ENCODE peak calls at places on chromosomes 5 and 9, in four cellular contexts. One of them, this sample, is unnamed.

GRCh38 chr5:106202035-106202434 is 1468.7 kb downstream of the EFNA5 start:
- DNase-seq in Peyer's patch: no peak
- DNase-seq in astrocyte of the spinal cord: no peak
- DNase-seq in AG10803: no peak
- DNase-seq in this sample: no peak

GRCh38 chr9:124285903-124286291 is 28.1 kb downstream of the NEK6 start:
- DNase-seq in Peyer's patch: peak
- DNase-seq in astrocyte of the spinal cord: peak
- DNase-seq in AG10803: peak
- DNase-seq in this sample: peak

GRCh38 chr9:98191615-98192502 is 578 bp downstream of the CORO2A start:
- DNase-seq in Peyer's patch: peak
- DNase-seq in astrocyte of the spinal cord: no peak
- DNase-seq in AG10803: no peak
- DNase-seq in this sample: peak

GRCh38 chr5:75050415-75050814 is 1.9 kb downstream of the GCNT4 start:
- DNase-seq in Peyer's patch: no peak
- DNase-seq in astrocyte of the spinal cord: no peak
- DNase-seq in AG10803: peak
- DNase-seq in this sample: peak

GRCh38 chr9:128497824-128498610 is 6.5 kb upstream of the GLE1 start:
- DNase-seq in Peyer's patch: no peak
- DNase-seq in astrocyte of the spinal cord: no peak
- DNase-seq in AG10803: no peak
- DNase-seq in this sample: no peak

GRCh38 chr5:170631471-170632195 is 127.8 kb downstream of the KCNIP1 start:
- DNase-seq in Peyer's patch: no peak
- DNase-seq in astrocyte of the spinal cord: no peak
- DNase-seq in AG10803: peak
- DNase-seq in this sample: no peak

GRCh38 chr9:133653638-133654037 is 17.5 kb downstream of the DBH start:
- DNase-seq in Peyer's patch: no peak
- DNase-seq in astrocyte of the spinal cord: no peak
- DNase-seq in AG10803: no peak
- DNase-seq in this sample: no peak

GRCh38 chr5:77795268-77795667 is 19.1 kb upstream of the TBCA start:
- DNase-seq in Peyer's patch: no peak
- DNase-seq in astrocyte of the spinal cord: no peak
- DNase-seq in AG10803: no peak
- DNase-seq in this sample: no peak

GRCh38 chr5:174454464-174454863 is 269.9 kb upstream of the MSX2 start:
- DNase-seq in Peyer's patch: no peak
- DNase-seq in astrocyte of the spinal cord: no peak
- DNase-seq in AG10803: no peak
- DNase-seq in this sample: no peak

GRCh38 chr5:20514145-20514544 is 526.1 kb upstream of the CDH18 start:
- DNase-seq in Peyer's patch: no peak
- DNase-seq in astrocyte of the spinal cord: no peak
- DNase-seq in AG10803: no peak
- DNase-seq in this sample: no peak

GRCh38 chr5:43515678-43516048 is 715 bp upstream of the C5orf34 start:
- DNase-seq in Peyer's patch: no peak
- DNase-seq in astrocyte of the spinal cord: no peak
- DNase-seq in AG10803: no peak
- DNase-seq in this sample: peak

GRCh38 chr9:131704195-131704983 is 35.5 kb downstream of the RAPGEF1 start:
- DNase-seq in Peyer's patch: no peak
- DNase-seq in astrocyte of the spinal cord: no peak
- DNase-seq in AG10803: no peak
- DNase-seq in this sample: no peak

GRCh38 chr5:147509041-147509709 is 693 bp downstream of the DPYSL3 start:
- DNase-seq in Peyer's patch: no peak
- DNase-seq in astrocyte of the spinal cord: no peak
- DNase-seq in AG10803: peak
- DNase-seq in this sample: peak

GRCh38 chr5:60340965-60341471 is 358.9 kb downstream of the DEPDC1B start:
- DNase-seq in Peyer's patch: no peak
- DNase-seq in astrocyte of the spinal cord: peak
- DNase-seq in AG10803: no peak
- DNase-seq in this sample: no peak

GRCh38 chr5:122458278-122458872 is 146.3 kb downstream of the SNCAIP start:
- DNase-seq in Peyer's patch: no peak
- DNase-seq in astrocyte of the spinal cord: no peak
- DNase-seq in AG10803: peak
- DNase-seq in this sample: peak

GRCh38 chr5:178273665-178274541 is 41.3 kb upstream of the PHYKPL start:
- DNase-seq in Peyer's patch: no peak
- DNase-seq in astrocyte of the spinal cord: no peak
- DNase-seq in AG10803: no peak
- DNase-seq in this sample: no peak

GRCh38 chr9:36284226-36284625 is 26.0 kb upstream of the GNE start:
- DNase-seq in Peyer's patch: no peak
- DNase-seq in astrocyte of the spinal cord: no peak
- DNase-seq in AG10803: no peak
- DNase-seq in this sample: no peak

GRCh38 chr5:82417776-82418607 is 139.8 kb upstream of the RPS23 start:
- DNase-seq in Peyer's patch: no peak
- DNase-seq in astrocyte of the spinal cord: peak
- DNase-seq in AG10803: peak
- DNase-seq in this sample: no peak

GRCh38 chr5:56264417-56265025 is 31.4 kb upstream of the ANKRD55 start:
- DNase-seq in Peyer's patch: peak
- DNase-seq in astrocyte of the spinal cord: peak
- DNase-seq in AG10803: peak
- DNase-seq in this sample: no peak

GRCh38 chr5:171625646-171626045 is 160.0 kb upstream of the SMIM23 start:
- DNase-seq in Peyer's patch: no peak
- DNase-seq in astrocyte of the spinal cord: no peak
- DNase-seq in AG10803: no peak
- DNase-seq in this sample: no peak

GRCh38 chr5:159451197-159452052 is 121.1 kb upstream of the IL12B start:
- DNase-seq in Peyer's patch: no peak
- DNase-seq in astrocyte of the spinal cord: peak
- DNase-seq in AG10803: peak
- DNase-seq in this sample: no peak

GRCh38 chr5:132136906-132137305 is 63.3 kb downstream of the CSF2 start:
- DNase-seq in Peyer's patch: no peak
- DNase-seq in astrocyte of the spinal cord: peak
- DNase-seq in AG10803: peak
- DNase-seq in this sample: no peak

GRCh38 chr9:83628540-83628939 is 5.6 kb downstream of the IDNK start:
- DNase-seq in Peyer's patch: no peak
- DNase-seq in astrocyte of the spinal cord: no peak
- DNase-seq in AG10803: no peak
- DNase-seq in this sample: no peak

GRCh38 chr9:111945216-111945615 is 48.6 kb downstream of the UGCG start:
- DNase-seq in Peyer's patch: peak
- DNase-seq in astrocyte of the spinal cord: peak
- DNase-seq in AG10803: peak
- DNase-seq in this sample: no peak

GRCh38 chr9:16645970-16646369 is 224.5 kb downstream of the BNC2 start:
- DNase-seq in Peyer's patch: no peak
- DNase-seq in astrocyte of the spinal cord: no peak
- DNase-seq in AG10803: peak
- DNase-seq in this sample: no peak

GRCh38 chr9:92740446-92740961 is 24.1 kb downstream of the BICD2 start:
- DNase-seq in Peyer's patch: no peak
- DNase-seq in astrocyte of the spinal cord: no peak
- DNase-seq in AG10803: no peak
- DNase-seq in this sample: no peak
- H3K4me3 ChIP-seq in Peyer's patch: no peak
- H3K4me3 ChIP-seq in astrocyte of the spinal cord: no peak
- H3K4me3 ChIP-seq in AG10803: no peak
- H3K4me3 ChIP-seq in this sample: no peak

GRCh38 chr5:141957367-141957993 is 522 bp downstream of the PCDH12 start:
- DNase-seq in Peyer's patch: no peak
- DNase-seq in astrocyte of the spinal cord: no peak
- DNase-seq in AG10803: no peak
- DNase-seq in this sample: no peak

GRCh38 chr5:141960449-141961323 is 2.7 kb upstream of the PCDH12 start:
- DNase-seq in Peyer's patch: peak
- DNase-seq in astrocyte of the spinal cord: peak
- DNase-seq in AG10803: peak
- DNase-seq in this sample: peak

GRCh38 chr5:141960018-141960417 is 2.0 kb upstream of the PCDH12 start:
- DNase-seq in Peyer's patch: no peak
- DNase-seq in astrocyte of the spinal cord: no peak
- DNase-seq in AG10803: no peak
- DNase-seq in this sample: no peak

GRCh38 chr5:141958773-141959172 is 771 bp upstream of the PCDH12 start:
- DNase-seq in Peyer's patch: no peak
- DNase-seq in astrocyte of the spinal cord: no peak
- DNase-seq in AG10803: peak
- DNase-seq in this sample: no peak

DNA sequence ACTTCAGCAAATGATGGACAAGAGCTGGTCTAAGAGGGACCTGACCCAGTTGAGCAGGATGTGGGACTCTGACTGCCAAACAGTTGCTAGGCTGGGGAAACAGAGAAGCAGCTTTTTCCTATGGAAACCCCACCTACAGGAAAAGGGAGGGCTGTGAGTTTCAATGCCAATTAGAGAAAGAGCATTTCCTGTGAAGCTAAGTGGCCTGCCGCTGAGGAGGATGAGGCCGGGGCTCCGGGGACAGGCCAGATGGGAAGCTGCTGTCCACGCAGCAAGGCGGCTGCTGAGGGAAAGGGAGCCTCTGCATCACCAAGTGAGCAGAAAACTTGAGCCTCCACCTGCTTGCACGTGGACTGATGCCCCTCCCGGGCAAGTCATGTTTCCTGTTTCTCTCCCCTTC is at the start of gene PCDH12:
- DNase-seq in Peyer's patch: no peak
- DNase-seq in astrocyte of the spinal cord: no peak
- DNase-seq in AG10803: no peak
- DNase-seq in this sample: no peak
- H3K4me3 ChIP-seq in Peyer's patch: no peak
- H3K4me3 ChIP-seq in astrocyte of the spinal cord: no peak
- H3K4me3 ChIP-seq in AG10803: no peak
- H3K4me3 ChIP-seq in this sample: no peak

DNA sequence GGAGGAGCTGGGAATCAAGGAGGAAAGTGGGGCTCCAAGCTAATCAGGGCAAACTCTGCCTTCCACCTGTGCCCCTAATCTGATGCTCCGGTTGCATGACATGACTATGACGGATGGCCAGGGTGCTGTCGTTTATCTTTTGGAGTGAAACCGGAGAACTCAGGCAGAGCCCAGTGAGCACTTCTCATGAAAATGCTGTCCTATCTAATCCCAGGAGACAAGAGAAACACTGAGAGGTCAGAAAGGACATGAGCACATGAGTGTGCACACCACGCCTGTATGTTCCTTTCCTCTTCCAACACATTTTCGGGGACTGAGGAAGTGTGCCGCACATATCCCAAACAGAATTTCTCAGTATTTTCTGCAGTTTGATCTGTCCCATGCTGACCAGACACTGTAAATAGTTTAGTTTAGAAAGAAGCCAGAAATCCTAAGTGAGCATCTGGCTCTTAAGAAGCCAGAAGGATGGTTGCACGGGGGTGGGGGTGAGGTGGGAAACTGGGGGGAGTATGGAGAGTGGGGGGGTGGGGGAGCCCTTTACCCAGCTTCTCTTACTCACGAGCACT is 217.1 kb downstream of the TSSK1B start:
- DNase-seq in Peyer's patch: no peak
- DNase-seq in astrocyte of the spinal cord: no peak
- DNase-seq in AG10803: no peak
- DNase-seq in this sample: no peak
- H3K4me3 ChIP-seq in Peyer's patch: no peak
- H3K4me3 ChIP-seq in astrocyte of the spinal cord: no peak
- H3K4me3 ChIP-seq in AG10803: no peak
- H3K4me3 ChIP-seq in this sample: no peak

GRCh38 chr5:141359790-141360426 is at the start of gene PCDHGB2:
- DNase-seq in Peyer's patch: no peak
- DNase-seq in astrocyte of the spinal cord: peak
- DNase-seq in AG10803: peak
- DNase-seq in this sample: no peak
- H3K4me3 ChIP-seq in Peyer's patch: peak
- H3K4me3 ChIP-seq in astrocyte of the spinal cord: peak
- H3K4me3 ChIP-seq in AG10803: peak
- H3K4me3 ChIP-seq in this sample: no peak

GRCh38 chr5:176864755-176865154 is 34.4 kb downstream of the HK3 start:
- DNase-seq in Peyer's patch: no peak
- DNase-seq in astrocyte of the spinal cord: no peak
- DNase-seq in AG10803: no peak
- DNase-seq in this sample: no peak

GRCh38 chr5:176868731-176869130 is 30.4 kb downstream of the HK3 start:
- DNase-seq in Peyer's patch: no peak
- DNase-seq in astrocyte of the spinal cord: no peak
- DNase-seq in AG10803: no peak
- DNase-seq in this sample: no peak

GRCh38 chr5:176868126-176868525 is 31.0 kb downstream of the HK3 start:
- DNase-seq in Peyer's patch: no peak
- DNase-seq in astrocyte of the spinal cord: no peak
- DNase-seq in AG10803: no peak
- DNase-seq in this sample: no peak

GRCh38 chr5:176865964-176866363 is 33.2 kb downstream of the HK3 start:
- DNase-seq in Peyer's patch: no peak
- DNase-seq in astrocyte of the spinal cord: no peak
- DNase-seq in AG10803: no peak
- DNase-seq in this sample: no peak

DNA sequence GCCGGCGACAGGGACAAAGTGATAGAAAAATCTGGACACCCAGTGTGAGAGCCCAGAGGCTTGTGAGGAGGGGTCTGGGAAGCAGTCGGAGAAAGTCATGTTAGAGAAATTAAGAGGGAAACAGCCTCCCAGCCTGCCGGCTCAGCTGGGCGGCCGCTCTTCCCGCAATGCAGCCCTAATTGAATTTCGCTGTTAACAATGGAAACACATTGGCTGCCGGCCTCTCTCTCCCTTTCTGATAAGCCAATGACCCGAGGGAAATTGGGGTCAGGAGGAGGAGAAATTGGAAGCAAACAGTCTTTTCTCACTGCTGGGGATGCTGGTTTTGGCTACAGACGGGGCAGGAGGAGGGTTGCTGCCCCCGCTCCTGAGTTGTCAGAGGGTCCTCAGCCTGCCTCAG is 32.2 kb downstream of the HK3 start:
- DNase-seq in Peyer's patch: no peak
- DNase-seq in astrocyte of the spinal cord: no peak
- DNase-seq in AG10803: no peak
- DNase-seq in this sample: no peak
- H3K4me3 ChIP-seq in Peyer's patch: no peak
- H3K4me3 ChIP-seq in astrocyte of the spinal cord: no peak
- H3K4me3 ChIP-seq in AG10803: no peak
- H3K4me3 ChIP-seq in this sample: no peak